ENCODE peak calls at places on chromosomes 13 and 19, in six cellular contexts. One of them, this sample, is unnamed.

GRCh38 chr13:51821666-51822065 is 17.7 kb upstream of the DHRS12 start:
- DNase-seq in memory B cell: peak
- DNase-seq in stimulated activated CD8-positive, alpha-beta memory T cell treated with anti-CD3 and anti-CD28 coated beads, Interleukin-7, amount 100 ng/mL, for 1 hour: no peak
- DNase-seq in Peyer's patch: no peak
- DNase-seq in activated T-cell treated with anti-CD3 and anti-CD28 coated beads, Interleukin-2, amount 50 U/mL, for 72 hours: no peak
- DNase-seq in stimulated activated naive CD4-positive, alpha-beta T cell: peak
- DNase-seq in this sample: peak

GRCh38 chr19:48490980-48491792 is 20.4 kb downstream of the LMTK3 start:
- DNase-seq in memory B cell: no peak
- DNase-seq in stimulated activated CD8-positive, alpha-beta memory T cell treated with anti-CD3 and anti-CD28 coated beads, Interleukin-7, amount 100 ng/mL, for 1 hour: no peak
- DNase-seq in Peyer's patch: peak
- DNase-seq in activated T-cell treated with anti-CD3 and anti-CD28 coated beads, Interleukin-2, amount 50 U/mL, for 72 hours: peak
- DNase-seq in stimulated activated naive CD4-positive, alpha-beta T cell: peak
- DNase-seq in this sample: peak

GRCh38 chr13:24997367-24997967 is 98.5 kb upstream of the PABPC3 start:
- DNase-seq in memory B cell: no peak
- DNase-seq in stimulated activated CD8-positive, alpha-beta memory T cell treated with anti-CD3 and anti-CD28 coated beads, Interleukin-7, amount 100 ng/mL, for 1 hour: no peak
- DNase-seq in Peyer's patch: no peak
- DNase-seq in activated T-cell treated with anti-CD3 and anti-CD28 coated beads, Interleukin-2, amount 50 U/mL, for 72 hours: peak
- DNase-seq in stimulated activated naive CD4-positive, alpha-beta T cell: no peak
- DNase-seq in this sample: peak

GRCh38 chr13:50421457-50422130 is 406.4 kb downstream of the KCNRG start:
- DNase-seq in memory B cell: no peak
- DNase-seq in stimulated activated CD8-positive, alpha-beta memory T cell treated with anti-CD3 and anti-CD28 coated beads, Interleukin-7, amount 100 ng/mL, for 1 hour: no peak
- DNase-seq in Peyer's patch: no peak
- DNase-seq in activated T-cell treated with anti-CD3 and anti-CD28 coated beads, Interleukin-2, amount 50 U/mL, for 72 hours: no peak
- DNase-seq in stimulated activated naive CD4-positive, alpha-beta T cell: no peak
- DNase-seq in this sample: no peak

GRCh38 chr19:642755-643727 is 3.4 kb downstream of the FGF22 start:
- DNase-seq in memory B cell: no peak
- DNase-seq in stimulated activated CD8-positive, alpha-beta memory T cell treated with anti-CD3 and anti-CD28 coated beads, Interleukin-7, amount 100 ng/mL, for 1 hour: no peak
- DNase-seq in Peyer's patch: no peak
- DNase-seq in activated T-cell treated with anti-CD3 and anti-CD28 coated beads, Interleukin-2, amount 50 U/mL, for 72 hours: no peak
- DNase-seq in stimulated activated naive CD4-positive, alpha-beta T cell: no peak
- DNase-seq in this sample: no peak

GRCh38 chr13:94119360-94119936 is 360.0 kb downstream of the DCT start:
- DNase-seq in memory B cell: no peak
- DNase-seq in stimulated activated CD8-positive, alpha-beta memory T cell treated with anti-CD3 and anti-CD28 coated beads, Interleukin-7, amount 100 ng/mL, for 1 hour: no peak
- DNase-seq in Peyer's patch: peak
- DNase-seq in activated T-cell treated with anti-CD3 and anti-CD28 coated beads, Interleukin-2, amount 50 U/mL, for 72 hours: no peak
- DNase-seq in stimulated activated naive CD4-positive, alpha-beta T cell: no peak
- DNase-seq in this sample: no peak

GRCh38 chr13:75721307-75721706 is 85.2 kb downstream of the LMO7 start:
- DNase-seq in memory B cell: no peak
- DNase-seq in stimulated activated CD8-positive, alpha-beta memory T cell treated with anti-CD3 and anti-CD28 coated beads, Interleukin-7, amount 100 ng/mL, for 1 hour: no peak
- DNase-seq in Peyer's patch: no peak
- DNase-seq in activated T-cell treated with anti-CD3 and anti-CD28 coated beads, Interleukin-2, amount 50 U/mL, for 72 hours: no peak
- DNase-seq in stimulated activated naive CD4-positive, alpha-beta T cell: no peak
- DNase-seq in this sample: no peak

GRCh38 chr13:51806571-51806970 is 2.6 kb upstream of the DHRS12 start:
- DNase-seq in memory B cell: no peak
- DNase-seq in stimulated activated CD8-positive, alpha-beta memory T cell treated with anti-CD3 and anti-CD28 coated beads, Interleukin-7, amount 100 ng/mL, for 1 hour: no peak
- DNase-seq in Peyer's patch: no peak
- DNase-seq in activated T-cell treated with anti-CD3 and anti-CD28 coated beads, Interleukin-2, amount 50 U/mL, for 72 hours: no peak
- DNase-seq in stimulated activated naive CD4-positive, alpha-beta T cell: peak
- DNase-seq in this sample: no peak

GRCh38 chr13:23960566-23961156 is 63.4 kb upstream of the C1QTNF9B start:
- DNase-seq in memory B cell: no peak
- DNase-seq in stimulated activated CD8-positive, alpha-beta memory T cell treated with anti-CD3 and anti-CD28 coated beads, Interleukin-7, amount 100 ng/mL, for 1 hour: no peak
- DNase-seq in Peyer's patch: no peak
- DNase-seq in activated T-cell treated with anti-CD3 and anti-CD28 coated beads, Interleukin-2, amount 50 U/mL, for 72 hours: no peak
- DNase-seq in stimulated activated naive CD4-positive, alpha-beta T cell: no peak
- DNase-seq in this sample: no peak

GRCh38 chr13:42378383-42378780 is 106.4 kb downstream of the AKAP11 start:
- DNase-seq in memory B cell: no peak
- DNase-seq in stimulated activated CD8-positive, alpha-beta memory T cell treated with anti-CD3 and anti-CD28 coated beads, Interleukin-7, amount 100 ng/mL, for 1 hour: no peak
- DNase-seq in Peyer's patch: no peak
- DNase-seq in activated T-cell treated with anti-CD3 and anti-CD28 coated beads, Interleukin-2, amount 50 U/mL, for 72 hours: no peak
- DNase-seq in stimulated activated naive CD4-positive, alpha-beta T cell: no peak
- DNase-seq in this sample: no peak

GRCh38 chr19:1764293-1764683 is 11.0 kb downstream of the ONECUT3 start:
- DNase-seq in memory B cell: no peak
- DNase-seq in stimulated activated CD8-positive, alpha-beta memory T cell treated with anti-CD3 and anti-CD28 coated beads, Interleukin-7, amount 100 ng/mL, for 1 hour: no peak
- DNase-seq in Peyer's patch: no peak
- DNase-seq in activated T-cell treated with anti-CD3 and anti-CD28 coated beads, Interleukin-2, amount 50 U/mL, for 72 hours: no peak
- DNase-seq in stimulated activated naive CD4-positive, alpha-beta T cell: no peak
- DNase-seq in this sample: no peak

GRCh38 chr19:6125571-6125989 is 9.9 kb upstream of the ACSBG2 start:
- DNase-seq in memory B cell: peak
- DNase-seq in stimulated activated CD8-positive, alpha-beta memory T cell treated with anti-CD3 and anti-CD28 coated beads, Interleukin-7, amount 100 ng/mL, for 1 hour: peak
- DNase-seq in Peyer's patch: peak
- DNase-seq in activated T-cell treated with anti-CD3 and anti-CD28 coated beads, Interleukin-2, amount 50 U/mL, for 72 hours: peak
- DNase-seq in stimulated activated naive CD4-positive, alpha-beta T cell: peak
- DNase-seq in this sample: peak

GRCh38 chr13:112558696-112559418 is 29.1 kb downstream of the TUBGCP3 start:
- DNase-seq in memory B cell: no peak
- DNase-seq in stimulated activated CD8-positive, alpha-beta memory T cell treated with anti-CD3 and anti-CD28 coated beads, Interleukin-7, amount 100 ng/mL, for 1 hour: no peak
- DNase-seq in Peyer's patch: no peak
- DNase-seq in activated T-cell treated with anti-CD3 and anti-CD28 coated beads, Interleukin-2, amount 50 U/mL, for 72 hours: no peak
- DNase-seq in stimulated activated naive CD4-positive, alpha-beta T cell: no peak
- DNase-seq in this sample: no peak

GRCh38 chr19:16370671-16371391 is 46.2 kb downstream of the KLF2 start:
- DNase-seq in memory B cell: no peak
- DNase-seq in stimulated activated CD8-positive, alpha-beta memory T cell treated with anti-CD3 and anti-CD28 coated beads, Interleukin-7, amount 100 ng/mL, for 1 hour: no peak
- DNase-seq in Peyer's patch: peak
- DNase-seq in activated T-cell treated with anti-CD3 and anti-CD28 coated beads, Interleukin-2, amount 50 U/mL, for 72 hours: no peak
- DNase-seq in stimulated activated naive CD4-positive, alpha-beta T cell: no peak
- DNase-seq in this sample: no peak

GRCh38 chr19:4009990-4010807 is 2.7 kb downstream of the PIAS4 start:
- DNase-seq in memory B cell: no peak
- DNase-seq in stimulated activated CD8-positive, alpha-beta memory T cell treated with anti-CD3 and anti-CD28 coated beads, Interleukin-7, amount 100 ng/mL, for 1 hour: no peak
- DNase-seq in Peyer's patch: peak
- DNase-seq in activated T-cell treated with anti-CD3 and anti-CD28 coated beads, Interleukin-2, amount 50 U/mL, for 72 hours: no peak
- DNase-seq in stimulated activated naive CD4-positive, alpha-beta T cell: no peak
- DNase-seq in this sample: no peak

GRCh38 chr13:98866882-98867281 is 111.0 kb downstream of the DOCK9 start:
- DNase-seq in memory B cell: no peak
- DNase-seq in stimulated activated CD8-positive, alpha-beta memory T cell treated with anti-CD3 and anti-CD28 coated beads, Interleukin-7, amount 100 ng/mL, for 1 hour: no peak
- DNase-seq in Peyer's patch: no peak
- DNase-seq in activated T-cell treated with anti-CD3 and anti-CD28 coated beads, Interleukin-2, amount 50 U/mL, for 72 hours: no peak
- DNase-seq in stimulated activated naive CD4-positive, alpha-beta T cell: no peak
- DNase-seq in this sample: no peak

GRCh38 chr13:74687452-74688180 is 553.4 kb upstream of the KLF12 start:
- DNase-seq in memory B cell: no peak
- DNase-seq in stimulated activated CD8-positive, alpha-beta memory T cell treated with anti-CD3 and anti-CD28 coated beads, Interleukin-7, amount 100 ng/mL, for 1 hour: no peak
- DNase-seq in Peyer's patch: no peak
- DNase-seq in activated T-cell treated with anti-CD3 and anti-CD28 coated beads, Interleukin-2, amount 50 U/mL, for 72 hours: no peak
- DNase-seq in stimulated activated naive CD4-positive, alpha-beta T cell: no peak
- DNase-seq in this sample: no peak

GRCh38 chr19:55080915-55081772 is 5.5 kb downstream of the EPS8L1 start:
- DNase-seq in memory B cell: peak
- DNase-seq in stimulated activated CD8-positive, alpha-beta memory T cell treated with anti-CD3 and anti-CD28 coated beads, Interleukin-7, amount 100 ng/mL, for 1 hour: peak
- DNase-seq in Peyer's patch: peak
- DNase-seq in activated T-cell treated with anti-CD3 and anti-CD28 coated beads, Interleukin-2, amount 50 U/mL, for 72 hours: peak
- DNase-seq in stimulated activated naive CD4-positive, alpha-beta T cell: peak
- DNase-seq in this sample: peak

GRCh38 chr19:4298772-4299550 is 3.2 kb downstream of the TMIGD2 start:
- DNase-seq in memory B cell: no peak
- DNase-seq in stimulated activated CD8-positive, alpha-beta memory T cell treated with anti-CD3 and anti-CD28 coated beads, Interleukin-7, amount 100 ng/mL, for 1 hour: no peak
- DNase-seq in Peyer's patch: no peak
- DNase-seq in activated T-cell treated with anti-CD3 and anti-CD28 coated beads, Interleukin-2, amount 50 U/mL, for 72 hours: no peak
- DNase-seq in stimulated activated naive CD4-positive, alpha-beta T cell: no peak
- DNase-seq in this sample: no peak

GRCh38 chr19:8505680-8506401 is 3.4 kb upstream of the PRAM1 start:
- DNase-seq in memory B cell: peak
- DNase-seq in stimulated activated CD8-positive, alpha-beta memory T cell treated with anti-CD3 and anti-CD28 coated beads, Interleukin-7, amount 100 ng/mL, for 1 hour: peak
- DNase-seq in Peyer's patch: peak
- DNase-seq in activated T-cell treated with anti-CD3 and anti-CD28 coated beads, Interleukin-2, amount 50 U/mL, for 72 hours: peak
- DNase-seq in stimulated activated naive CD4-positive, alpha-beta T cell: peak
- DNase-seq in this sample: peak

GRCh38 chr19:32173836-32174235 is 171.6 kb upstream of the ZNF507 start:
- DNase-seq in memory B cell: no peak
- DNase-seq in stimulated activated CD8-positive, alpha-beta memory T cell treated with anti-CD3 and anti-CD28 coated beads, Interleukin-7, amount 100 ng/mL, for 1 hour: no peak
- DNase-seq in Peyer's patch: no peak
- DNase-seq in activated T-cell treated with anti-CD3 and anti-CD28 coated beads, Interleukin-2, amount 50 U/mL, for 72 hours: no peak
- DNase-seq in stimulated activated naive CD4-positive, alpha-beta T cell: no peak
- DNase-seq in this sample: no peak

GRCh38 chr13:46992383-46992952 is 95.6 kb upstream of the HTR2A start:
- DNase-seq in memory B cell: no peak
- DNase-seq in stimulated activated CD8-positive, alpha-beta memory T cell treated with anti-CD3 and anti-CD28 coated beads, Interleukin-7, amount 100 ng/mL, for 1 hour: no peak
- DNase-seq in Peyer's patch: no peak
- DNase-seq in activated T-cell treated with anti-CD3 and anti-CD28 coated beads, Interleukin-2, amount 50 U/mL, for 72 hours: no peak
- DNase-seq in stimulated activated naive CD4-positive, alpha-beta T cell: no peak
- DNase-seq in this sample: no peak

GRCh38 chr13:91195789-91196188 is 151.7 kb upstream of the MIR17HG start:
- DNase-seq in memory B cell: no peak
- DNase-seq in stimulated activated CD8-positive, alpha-beta memory T cell treated with anti-CD3 and anti-CD28 coated beads, Interleukin-7, amount 100 ng/mL, for 1 hour: no peak
- DNase-seq in Peyer's patch: no peak
- DNase-seq in activated T-cell treated with anti-CD3 and anti-CD28 coated beads, Interleukin-2, amount 50 U/mL, for 72 hours: no peak
- DNase-seq in stimulated activated naive CD4-positive, alpha-beta T cell: no peak
- DNase-seq in this sample: no peak

This sample was measured in effector memory CD8-positive, alpha-beta T cell.